ENCODE peak calls at places on chromosomes 12 and 14, in five cellular contexts. M is gastrocnemius medialis, Y is suprapubic skin, Q is esophagus squamous epithelium, F is lower leg skin. G is an unnamed sample.

GRCh38 chr12:104805186-104805585 is 152.9 kb downstream of the SLC41A2 start:
- DNase-seq in M (no peak), Y (no peak), Q (no peak), F (no peak), G (peak)

GRCh38 chr14:105117257-105117646 is 51.3 kb downstream of the JAG2 start:
- DNase-seq in M (no peak), Y (peak), Q (no peak), F (no peak), G (no peak)

GRCh38 chr12:25366159-25366558 is 115.4 kb upstream of the KRAS start:
- DNase-seq in M (no peak), Y (no peak), Q (no peak), F (no peak), G (no peak)

GRCh38 chr12:52215587-52216031 is 17.4 kb upstream of the KRT7 start:
- DNase-seq in M (no peak), Y (peak), Q (no peak), F (no peak), G (peak)

GRCh38 chr12:128795530-128796361 is 28.0 kb downstream of the SLC15A4 start:
- DNase-seq in M (no peak), Y (no peak), Q (no peak), F (no peak), G (no peak)

GRCh38 chr14:50714452-50715073 is 46.5 kb upstream of the SAV1 start:
- DNase-seq in M (no peak), Y (no peak), Q (no peak), F (no peak), G (peak)

GRCh38 chr14:77119852-77120251 is 21.7 kb downstream of the ZDHHC22 start:
- DNase-seq in M (no peak), Y (no peak), Q (no peak), F (no peak), G (no peak)

GRCh38 chr14:49766839-49767238 is 1.1 kb upstream of the KLHDC2 start:
- DNase-seq in M (no peak), Y (no peak), Q (no peak), F (no peak), G (no peak)

GRCh38 chr12:52976574-52977071 is 27.7 kb downstream of the KRT18 start:
- DNase-seq in M (no peak), Y (no peak), Q (no peak), F (no peak), G (peak)

GRCh38 chr12:112165624-112166023 is 40.3 kb downstream of the TRAFD1 start:
- DNase-seq in M (no peak), Y (no peak), Q (no peak), F (no peak), G (no peak)

GRCh38 chr14:66082009-66082408 is 404.2 kb upstream of the CCDC196 start:
- DNase-seq in M (no peak), Y (no peak), Q (no peak), F (no peak), G (peak)

GRCh38 chr12:89391726-89392336 is 39.5 kb upstream of the DUSP6 start:
- DNase-seq in M (no peak), Y (no peak), Q (no peak), F (no peak), G (no peak)

GRCh38 chr12:6868211-6869048 is 1.1 kb downstream of the TPI1 start:
- DNase-seq in M (no peak), Y (no peak), Q (no peak), F (no peak), G (peak)

GRCh38 chr12:3398196-3398789 is 92.7 kb upstream of the PRMT8 start:
- DNase-seq in M (no peak), Y (no peak), Q (no peak), F (no peak), G (no peak)

GRCh38 chr14:22900088-22900799 is 17.2 kb downstream of the REM2 start:
- DNase-seq in M (no peak), Y (no peak), Q (no peak), F (peak), G (peak)

GRCh38 chr12:74530676-74531075 is 7.0 kb upstream of the ATXN7L3B start:
- DNase-seq in M (no peak), Y (no peak), Q (no peak), F (no peak), G (no peak)

GRCh38 chr12:113403435-113404415 is at the start of gene SDS:
- DNase-seq in M (no peak), Y (no peak), Q (no peak), F (peak), G (peak)

GRCh38 chr14:30291216-30291615 is 267.7 kb upstream of the G2E3 start:
- DNase-seq in M (no peak), Y (no peak), Q (no peak), F (no peak), G (peak)

GRCh38 chr14:79809849-79810612 is 401.3 kb downstream of the DIO2 start:
- DNase-seq in M (no peak), Y (no peak), Q (no peak), F (no peak), G (peak)
- TF ChIP-seq CTCF in M (no peak), Y (no peak), Q (peak), F (no peak), G (peak)

DNA sequence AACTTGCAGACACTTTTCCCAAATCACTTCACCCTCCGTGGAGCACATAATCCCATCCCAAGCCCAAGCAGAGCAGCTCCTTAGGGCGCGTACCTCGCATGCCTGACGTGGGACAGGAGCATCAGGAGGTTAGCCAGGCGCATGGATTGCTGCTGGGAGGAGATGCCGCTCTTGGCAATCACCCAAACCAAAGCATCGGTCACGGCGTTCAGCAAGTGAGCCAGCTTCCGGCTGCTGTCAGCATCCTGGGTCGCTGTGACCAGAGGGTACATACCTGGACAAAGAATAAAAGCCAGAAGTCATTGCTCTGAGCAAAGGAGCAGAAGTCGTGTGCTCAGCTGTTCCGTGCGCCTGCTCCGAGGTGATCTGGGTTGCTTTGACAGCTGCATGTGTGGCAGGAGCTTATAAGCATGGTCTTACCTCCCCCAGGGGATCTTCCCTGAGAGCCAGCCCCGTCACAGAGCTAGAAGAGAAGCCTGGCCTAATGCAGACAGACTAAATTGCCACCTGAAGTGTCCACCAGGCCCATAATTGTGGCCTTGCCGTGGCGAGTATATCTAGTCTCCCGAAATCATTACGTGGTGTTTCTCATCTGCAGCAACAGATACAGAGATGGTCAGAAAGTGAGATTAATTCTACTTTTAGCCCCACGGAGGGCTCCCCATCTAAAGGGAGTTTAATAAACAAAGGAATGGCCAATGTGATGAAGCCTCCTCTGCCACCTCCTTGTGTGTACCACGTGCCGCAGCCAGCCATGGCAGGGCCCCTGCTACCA is 59.1 kb downstream of the ESR2 start:
- DNase-seq in M (no peak), Y (no peak), Q (no peak), F (no peak), G (peak)
- H3K4me3 ChIP-seq in M (no peak), Y (no peak), Q (no peak), F (no peak), G (no peak)

DNA sequence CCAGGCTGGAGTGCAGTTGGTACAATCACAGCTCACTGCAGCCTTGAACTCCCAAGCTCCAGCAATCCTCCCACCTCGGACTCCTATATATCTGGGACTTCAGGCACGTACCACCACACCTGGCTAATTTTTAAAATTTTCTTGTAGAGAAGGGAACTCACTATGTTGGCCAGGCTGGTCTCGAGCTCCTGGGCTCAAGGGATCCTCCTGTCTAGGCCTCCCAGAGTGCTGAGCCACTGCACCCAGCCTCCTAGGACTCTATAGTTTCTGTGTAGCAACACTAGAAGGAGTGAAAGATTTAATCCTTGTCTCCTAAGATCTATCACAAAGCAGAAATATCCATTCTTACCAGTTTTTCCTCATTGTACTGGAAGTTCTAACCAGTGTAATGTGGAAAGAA is 4.3 kb upstream of the APOF start:
- DNase-seq in M (no peak), Y (no peak), Q (no peak), F (no peak), G (no peak)
- TF ChIP-seq CTCF in M (no peak), Y (no peak), Q (no peak), F (no peak), G (no peak)

DNA sequence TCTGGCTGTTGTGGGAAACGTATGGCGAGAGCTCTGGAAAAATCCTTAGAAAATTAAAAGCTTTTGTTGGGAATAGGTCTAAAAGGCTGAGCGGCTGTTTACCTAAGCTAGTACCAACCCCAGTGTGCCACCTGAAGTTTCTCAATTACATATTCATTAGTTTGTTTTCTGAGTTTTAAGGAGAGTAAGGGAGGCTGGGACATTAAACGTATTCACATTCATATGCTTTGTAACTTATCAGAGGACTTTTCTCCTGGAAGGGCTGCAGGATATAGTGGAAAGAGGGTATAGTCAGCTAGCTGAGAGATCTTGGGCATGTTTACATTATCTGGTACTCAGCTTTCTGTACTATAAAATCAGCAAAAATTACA is 1.5 kb upstream of the PAWR start:
- DNase-seq in M (no peak), Y (no peak), Q (no peak), F (no peak), G (no peak)
- H3K4me3 ChIP-seq in M (no peak), Y (peak), Q (peak), F (no peak), G (peak)

DNA sequence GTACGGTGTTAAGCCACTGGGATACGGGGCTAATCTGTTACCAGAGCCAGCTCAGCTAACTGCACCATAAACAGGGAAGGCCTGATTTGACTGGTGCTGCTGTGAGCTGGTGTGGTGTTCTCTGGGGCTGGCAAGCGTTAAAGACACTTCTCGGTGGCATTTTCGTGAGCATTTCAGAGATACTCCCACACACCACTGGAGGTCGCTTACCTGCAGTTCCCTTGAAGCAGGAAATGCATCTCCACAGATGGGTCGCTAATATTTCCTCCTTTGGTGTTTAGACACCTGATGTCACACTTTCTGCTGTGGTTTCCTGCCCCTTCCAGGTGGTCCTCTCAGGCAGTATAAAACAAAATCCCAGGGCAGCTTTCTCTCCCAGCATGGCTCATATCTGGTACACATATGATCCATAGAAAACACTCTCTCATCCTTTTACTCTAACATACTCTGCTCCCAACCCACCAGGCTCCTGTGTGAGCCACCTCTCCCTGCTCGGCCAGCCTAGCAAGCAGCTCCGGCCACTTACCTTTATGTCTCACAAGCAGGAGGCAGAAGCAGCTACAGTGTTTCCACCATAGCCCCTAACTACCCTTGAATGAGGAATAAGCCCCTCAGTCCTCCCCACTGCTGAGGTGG is 129.9 kb upstream of the GRIN2B start:
- DNase-seq in M (no peak), Y (no peak), Q (no peak), F (no peak), G (no peak)
- TF ChIP-seq CTCF in M (no peak), Y (no peak), Q (no peak), F (no peak), G (no peak)